ENCODE peak calls at places on chromosome 5, in five cellular contexts. H is cardiac muscle cell; D is BE2C; A is spleen; Y is CD8-positive, alpha-beta T cell. R is an unnamed sample.

GRCh38 chr5:143594913-143595818 is 191.7 kb upstream of the NR3C1 start:
- DNase-seq in H (no peak), D (no peak), A (no peak), Y (no peak), R (no peak)

GRCh38 chr5:143436871-143437270 is 33.4 kb upstream of the NR3C1 start:
- DNase-seq in H (no peak), D (no peak), A (no peak), Y (no peak), R (no peak)

GRCh38 chr5:38291355-38291754 is 33.0 kb downstream of the EGFLAM start:
- DNase-seq in H (no peak), D (no peak), A (no peak), Y (no peak), R (no peak)

GRCh38 chr5:179270581-179271300 is 74.5 kb downstream of the ADAMTS2 start:
- DNase-seq in H (no peak), D (peak; percentile 7), A (peak; percentile 68), Y (peak; percentile 0), R (peak; percentile 69)

GRCh38 chr5:33363537-33363936 is 77.2 kb upstream of the TARS1 start:
- DNase-seq in H (no peak), D (no peak), A (no peak), Y (no peak), R (no peak)

GRCh38 chr5:179731791-179732411 is 721 bp upstream of the MAML1 start:
- DNase-seq in H (no peak), D (peak; percentile 8), A (peak; percentile 86), Y (no peak), R (peak; percentile 73)

GRCh38 chr5:120532835-120533234 is 68.7 kb downstream of the PRR16 start:
- DNase-seq in H (peak; percentile 20), D (peak; percentile 32), A (no peak), Y (no peak), R (no peak)

GRCh38 chr5:58108507-58108906 is 351.4 kb downstream of the PLK2 start:
- DNase-seq in H (no peak), D (peak; percentile 14), A (no peak), Y (no peak), R (no peak)

GRCh38 chr5:81755320-81755719 is 4.4 kb upstream of the SSBP2 start:
- DNase-seq in H (peak; percentile 47), D (no peak), A (no peak), Y (no peak), R (peak; percentile 88)

GRCh38 chr5:37769108-37769507 is 70.7 kb downstream of the GDNF start:
- DNase-seq in H (no peak), D (no peak), A (no peak), Y (no peak), R (no peak)

GRCh38 chr5:102295534-102296228 is 403 bp downstream of the SLCO4C1 start:
- DNase-seq in H (no peak), D (no peak), A (peak; percentile 88), Y (no peak), R (no peak)

GRCh38 chr5:96930058-96930457 is 5.8 kb upstream of the LNPEP start:
- DNase-seq in H (peak; percentile 38), D (no peak), A (no peak), Y (no peak), R (no peak)

GRCh38 chr5:61618577-61618976 is 286.5 kb downstream of the ZSWIM6 start:
- DNase-seq in H (no peak), D (no peak), A (no peak), Y (no peak), R (no peak)

GRCh38 chr5:22057012-22057411 is 796.1 kb downstream of the CDH12 start:
- DNase-seq in H (no peak), D (no peak), A (no peak), Y (no peak), R (no peak)

GRCh38 chr5:80865547-80865946 is 94.6 kb upstream of the RASGRF2 start:
- DNase-seq in H (no peak), D (no peak), A (no peak), Y (no peak), R (no peak)

GRCh38 chr5:136811086-136811485 is 445.7 kb upstream of the TRPC7 start:
- DNase-seq in H (no peak), D (no peak), A (no peak), Y (no peak), R (no peak)

GRCh38 chr5:78611161-78611605 is 37.4 kb downstream of the LHFPL2 start:
- DNase-seq in H (no peak), D (no peak), A (no peak), Y (no peak), R (no peak)

GRCh38 chr5:78060421-78060820 is 234.1 kb downstream of the AP3B1 start:
- DNase-seq in H (no peak), D (no peak), A (no peak), Y (no peak), R (no peak)

GRCh38 chr5:176789873-176790615 is 20.3 kb upstream of the UNC5A start:
- DNase-seq in H (no peak), D (no peak), A (no peak), Y (no peak), R (no peak)

GRCh38 chr5:51838459-51839253 is 455.4 kb downstream of the ISL1 start:
- DNase-seq in H (no peak), D (no peak), A (no peak), Y (no peak), R (no peak)

GRCh38 chr5:12320331-12320730 is 416.1 kb upstream of the CTNND2 start:
- DNase-seq in H (no peak), D (no peak), A (peak; percentile 34), Y (no peak), R (no peak)

GRCh38 chr5:2598503-2598902 is 153.0 kb downstream of the IRX2 start:
- DNase-seq in H (no peak), D (no peak), A (no peak), Y (no peak), R (no peak)

GRCh38 chr5:142100307-142100706 is 8.3 kb upstream of the NDFIP1 start:
- DNase-seq in H (no peak), D (no peak), A (no peak), Y (no peak), R (no peak)

DNA sequence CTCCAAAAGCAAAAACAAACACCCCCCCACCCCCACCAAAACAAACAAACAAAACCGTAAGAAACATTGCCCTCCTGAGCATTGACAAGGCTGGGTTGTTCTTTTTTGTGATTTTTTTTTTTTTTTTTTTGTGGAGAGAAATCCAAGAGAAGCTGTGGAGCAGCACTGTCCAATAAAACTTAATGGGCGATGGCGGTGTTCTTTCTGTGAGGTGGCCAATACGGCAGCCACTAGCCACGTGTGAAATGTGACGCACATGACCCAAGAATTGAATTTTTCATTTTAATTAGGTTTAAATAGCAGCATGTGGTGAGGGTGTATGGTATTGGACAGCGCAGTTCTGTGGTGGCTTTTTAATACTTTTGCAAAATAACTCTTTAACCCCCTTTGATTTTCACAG is 251.1 kb downstream of the PDZD2 start:
- DNase-seq in H (no peak), D (no peak), A (no peak), Y (no peak), R (no peak)
- H3K4me3 ChIP-seq in H (no peak overlapping the region), D (no peak overlapping the region), A (no peak overlapping the region), Y (no peak overlapping the region), R (no peak overlapping the region)

DNA sequence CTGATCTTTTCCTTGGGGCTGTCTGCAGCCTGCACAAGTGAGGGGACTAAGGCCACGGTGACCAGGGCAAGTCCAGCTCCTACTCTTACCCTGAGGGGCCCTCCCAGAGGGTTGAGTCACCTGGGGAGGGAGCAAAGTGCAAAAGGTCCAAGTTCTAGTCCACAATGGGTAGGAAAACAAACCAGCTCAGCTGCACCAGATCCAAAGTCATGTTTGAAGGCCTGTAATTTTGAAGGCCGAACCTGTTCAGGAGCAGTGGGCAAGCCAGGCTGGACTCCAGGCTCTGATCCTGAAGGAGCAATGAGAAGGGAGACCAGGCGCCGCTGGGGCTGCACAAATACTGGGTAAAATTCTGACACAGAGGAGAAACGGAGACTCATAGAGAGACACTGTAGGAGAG is 15.8 kb upstream of the TCF7 start:
- DNase-seq in H (no peak), D (no peak), A (no peak), Y (no peak), R (no peak)
- H3K4me1 ChIP-seq in H (no peaks in the 10 kb centered on the region), D (peaks cover 27% of the 10 kb centered on the region), A (peaks cover 27% of the 10 kb centered on the region), Y (peaks cover 91% of the 10 kb centered on the region), R (peaks cover 32% of the 10 kb centered on the region)

DNA sequence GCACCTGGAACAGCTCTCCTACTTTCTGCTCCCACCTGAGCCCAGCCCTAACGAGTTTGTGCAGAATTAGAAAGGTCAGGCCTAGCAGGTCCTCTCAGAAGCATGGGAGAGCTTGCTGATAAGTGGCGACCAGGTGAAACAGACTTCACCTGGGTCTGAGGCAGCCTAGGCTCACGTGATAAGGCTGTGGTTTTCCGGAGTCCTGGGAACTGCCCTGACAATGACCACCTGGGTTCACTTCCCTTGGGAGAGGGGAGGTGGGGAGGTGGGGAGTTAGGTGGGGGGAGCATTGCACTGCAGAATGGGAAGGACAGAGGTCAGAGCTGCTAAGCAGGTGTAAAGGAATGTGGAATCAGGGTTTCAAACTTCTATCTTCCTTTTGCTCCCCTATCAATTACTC is 152.9 kb upstream of the MAP1B start:
- DNase-seq in H (no peak), D (no peak), A (no peak), Y (no peak), R (no peak)
- TF ChIP-seq CTCF in H (no peak), D (no peak), A (no peak), Y (no peak), R (no peak)

GRCh38 chr5:178116406-178116885 is 3.1 kb downstream of the N4BP3 start:
- DNase-seq in H (peak; percentile 44), D (no peak), A (peak; percentile 92), Y (peak; percentile 83), R (no peak)

GRCh38 chr5:178118345-178118744 is 5.0 kb downstream of the N4BP3 start:
- DNase-seq in H (no peak), D (no peak), A (no peak), Y (no peak), R (no peak)

GRCh38 chr5:178119915-178120660 is 6.8 kb downstream of the N4BP3 start:
- DNase-seq in H (no peak), D (no peak), A (no peak), Y (no peak), R (no peak)

GRCh38 chr5:178115835-178116405 is 2.6 kb downstream of the N4BP3 start:
- DNase-seq in H (no peak), D (no peak), A (no peak), Y (no peak), R (no peak)

DNA sequence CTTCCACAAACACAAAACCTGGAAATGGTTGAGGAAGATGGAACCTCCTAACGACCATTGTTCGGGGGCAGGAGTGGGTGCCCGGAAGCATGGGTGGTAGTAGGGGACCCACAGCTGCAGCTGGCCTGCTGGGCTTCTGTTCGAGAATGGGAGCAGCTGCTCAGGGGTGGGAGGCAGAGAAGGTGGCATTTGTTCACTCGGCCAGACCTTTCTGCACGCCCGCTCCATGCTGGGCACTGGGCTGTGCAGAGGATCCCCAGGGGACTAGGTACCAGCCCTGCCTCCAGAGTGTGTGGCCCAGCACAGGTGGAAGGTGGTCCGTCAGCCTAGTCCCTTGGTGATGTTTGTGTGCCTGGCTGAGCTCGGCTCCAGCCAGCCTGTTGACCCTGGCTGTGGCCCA is 4.6 kb downstream of the N4BP3 start:
- DNase-seq in H (no peak), D (no peak), A (no peak), Y (no peak), R (no peak)
- H3K4me3 ChIP-seq in H (no peak overlapping the region), D (no peak overlapping the region), A (no peak overlapping the region), Y (no peak overlapping the region), R (no peak overlapping the region)

GRCh38 chr5:135246923-135247795 is 151.9 kb downstream of the MACROH2A1 start:
- DNase-seq in H (no peak), D (peak; percentile 68), A (peak; percentile 48), Y (no peak), R (peak; percentile 75)
- H3K4me1 ChIP-seq in H (peaks cover 15% of the 10 kb centered on the region), D (peaks cover 41% of the 10 kb centered on the region), A (no peaks in the 10 kb centered on the region), Y (no peaks in the 10 kb centered on the region), R (peaks cover 41% of the 10 kb centered on the region)

R was measured in ascending aorta.